ENCODE peak calls at places on chromosomes 5 and 9, in seven cellular contexts. C, D, U, S, E, P and N are unnamed samples.

GRCh38 chr5:135398160-135398854 is 724 bp downstream of the MACROH2A1 start:
- DNase-seq in C (peak; percentile 58), D (peak; percentile 90), U (no peak), S (peak; percentile 49), E (no peak), P (no peak), N (peak; percentile 44)

GRCh38 chr5:61178702-61179101 is 16.4 kb upstream of the SMIM15 start:
- DNase-seq in C (no peak), D (no peak), U (no peak), S (no peak), E (no peak), P (no peak), N (no peak)

GRCh38 chr9:90921104-90921503 is 119.5 kb downstream of the SYK start:
- DNase-seq in C (no peak), D (no peak), U (no peak), S (no peak), E (no peak), P (no peak), N (no peak)

GRCh38 chr5:6543830-6544560 is 88.8 kb downstream of the NSUN2 start:
- DNase-seq in C (no peak), D (no peak), U (no peak), S (no peak), E (no peak), P (no peak), N (no peak)

GRCh38 chr9:113151696-113152630 is 1.2 kb downstream of the SLC31A2 start:
- DNase-seq in C (no peak), D (no peak), U (no peak), S (no peak), E (no peak), P (no peak), N (no peak)

GRCh38 chr5:140339636-140340035 is 6.8 kb downstream of the HBEGF start:
- DNase-seq in C (no peak), D (no peak), U (no peak), S (no peak), E (no peak), P (no peak), N (no peak)

GRCh38 chr9:127556871-127557270 is 55.2 kb upstream of the STXBP1 start:
- DNase-seq in C (no peak), D (no peak), U (no peak), S (no peak), E (no peak), P (no peak), N (no peak)

GRCh38 chr5:67238191-67238590 is 41.6 kb upstream of the CD180 start:
- DNase-seq in C (no peak), D (no peak), U (peak; percentile 13), S (peak; percentile 69), E (no peak), P (no peak), N (no peak)

GRCh38 chr5:170312666-170313065 is 15.1 kb upstream of the LCP2 start:
- DNase-seq in C (no peak), D (no peak), U (peak; percentile 3), S (peak; percentile 83), E (no peak), P (peak; percentile 62), N (no peak)

GRCh38 chr9:19192213-19193028 is 38.1 kb upstream of the DENND4C start:
- DNase-seq in C (no peak), D (no peak), U (no peak), S (no peak), E (no peak), P (no peak), N (no peak)

GRCh38 chr5:170144286-170145023 is 38.8 kb downstream of the FOXI1 start:
- DNase-seq in C (no peak), D (no peak), U (no peak), S (no peak), E (no peak), P (no peak), N (no peak)

GRCh38 chr5:134116789-134117761 is 2.6 kb downstream of the TCF7 start:
- DNase-seq in C (no peak), D (no peak), U (no peak), S (no peak), E (no peak), P (no peak), N (no peak)

GRCh38 chr5:944992-945685 is 52.5 kb downstream of the TRIP13 start:
- DNase-seq in C (no peak), D (no peak), U (no peak), S (peak; percentile 23), E (no peak), P (no peak), N (no peak)

GRCh38 chr9:123482295-123482970 is 126.4 kb downstream of the CRB2 start:
- DNase-seq in C (peak; percentile 71), D (peak; percentile 86), U (no peak), S (no peak), E (peak; percentile 68), P (no peak), N (no peak)

GRCh38 chr5:146126068-146126467 is 20.7 kb upstream of the PLAC8L1 start:
- DNase-seq in C (no peak), D (no peak), U (no peak), S (no peak), E (no peak), P (no peak), N (no peak)

GRCh38 chr9:90915693-90916092 is 114.1 kb downstream of the SYK start:
- DNase-seq in C (peak; percentile 63), D (peak; percentile 63), U (peak; percentile 37), S (peak; percentile 36), E (no peak), P (peak; percentile 69), N (no peak)

GRCh38 chr5:14821721-14822120 is 49.9 kb downstream of the ANKH start:
- DNase-seq in C (no peak), D (no peak), U (no peak), S (no peak), E (no peak), P (no peak), N (no peak)
- H3K18ac ChIP-seq in C (no peak overlapping the region), D (no peak overlapping the region), U (no peak overlapping the region), S (no peak overlapping the region), E (no peak overlapping the region), P (no peak overlapping the region), N (no peak overlapping the region)

DNA sequence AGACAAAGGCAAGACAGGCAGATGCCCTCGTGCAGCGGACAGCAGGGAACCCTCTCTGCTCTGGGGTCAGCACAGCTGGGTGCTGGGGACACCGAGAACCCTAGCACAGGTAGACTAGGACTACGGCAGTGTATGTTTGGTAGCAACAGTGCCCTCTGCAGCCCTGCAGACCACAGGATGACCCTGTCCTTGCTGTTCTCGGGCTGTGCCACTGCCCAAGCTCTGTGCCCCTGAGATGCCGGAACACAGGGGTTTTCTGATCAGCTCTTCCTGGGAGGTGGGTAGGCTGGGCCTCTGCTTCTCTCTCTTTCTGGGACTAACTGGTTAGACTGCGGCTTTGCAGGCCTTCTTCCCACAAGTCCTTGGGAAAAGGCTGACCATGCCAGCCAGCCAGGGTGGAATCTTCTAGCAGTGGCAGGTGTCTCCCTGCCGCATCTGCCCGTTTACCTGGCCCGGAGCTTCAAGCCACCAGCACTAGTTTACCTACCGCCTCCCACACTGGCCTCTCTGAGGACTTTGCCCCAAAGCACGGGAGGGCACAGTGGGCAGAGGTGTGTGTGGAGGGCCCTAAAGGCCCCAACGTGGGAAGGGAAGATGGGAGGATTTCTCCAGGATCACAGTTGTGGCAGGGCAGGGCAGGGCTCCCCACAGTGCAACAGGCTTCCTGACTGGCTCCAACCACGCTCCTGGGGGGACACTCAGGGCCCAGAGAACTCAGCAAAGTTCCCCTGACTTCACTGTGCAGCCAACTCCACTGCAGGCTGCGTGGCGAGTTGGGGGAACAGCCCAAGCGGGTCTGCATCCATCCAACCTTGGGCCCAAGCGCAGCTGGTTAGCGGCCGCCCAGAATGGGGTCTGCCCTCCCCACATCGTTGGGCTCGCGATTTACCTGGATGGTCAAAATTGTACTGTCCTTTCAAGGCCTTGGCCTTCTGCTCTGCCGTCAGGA is 1.2 kb downstream of the UCK1 start:
- DNase-seq in C (no peak), D (no peak), U (no peak), S (no peak), E (no peak), P (no peak), N (no peak)
- H2BK120ac ChIP-seq in C (no peak overlapping the region), D (no peak overlapping the region), U (no peak overlapping the region), S (peak overlapping the region; percentile 86), E (no peak overlapping the region), P (no peak overlapping the region), N (no peak overlapping the region)

DNA sequence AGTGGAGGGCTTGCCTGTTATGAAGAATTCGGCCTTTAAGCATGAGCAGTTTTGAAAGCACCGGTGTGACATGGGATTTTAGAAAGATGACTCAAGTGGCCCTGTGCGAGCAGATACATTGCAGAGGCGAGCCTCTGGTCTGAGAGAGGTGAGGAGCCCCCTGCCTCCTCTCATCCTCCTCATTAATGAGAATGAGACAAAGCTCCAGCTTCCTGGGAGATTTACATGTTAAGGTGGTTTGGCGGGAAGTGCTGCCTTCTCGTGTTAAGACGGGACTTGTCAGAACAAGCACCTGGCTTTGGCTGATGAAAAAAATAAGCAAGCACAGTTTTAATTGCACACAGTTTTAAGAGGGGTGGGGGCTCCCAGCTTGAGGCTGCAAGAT is 68.1 kb downstream of the ACTL7B start:
- DNase-seq in C (no peak), D (no peak), U (no peak), S (no peak), E (no peak), P (no peak), N (no peak)
- H3K18ac ChIP-seq in C (no peak overlapping the region), D (no peak overlapping the region), U (no peak overlapping the region), S (no peak overlapping the region), E (no peak overlapping the region), P (no peak overlapping the region), N (peak overlapping the region; percentile 45)

GRCh38 chr5:57509501-57510260 is 27.1 kb upstream of the ACTBL2 start:
- DNase-seq in C (no peak), D (no peak), U (no peak), S (no peak), E (no peak), P (no peak), N (no peak)
- H2BK120ac ChIP-seq in C (no peak overlapping the region), D (no peak overlapping the region), U (no peak overlapping the region), S (no peak overlapping the region), E (no peak overlapping the region), P (no peak overlapping the region), N (no peak overlapping the region)

GRCh38 chr5:56208681-56209080 is 24.4 kb downstream of the ANKRD55 start:
- DNase-seq in C (no peak), D (no peak), U (no peak), S (no peak), E (no peak), P (peak; percentile 14), N (no peak)
- H3K18ac ChIP-seq in C (no peak overlapping the region), D (no peak overlapping the region), U (peak overlapping the region; percentile 42), S (no peak overlapping the region), E (no peak overlapping the region), P (no peak overlapping the region), N (no peak overlapping the region)

GRCh38 chr5:9919306-9920030 is 289.3 kb upstream of the TAS2R1 start:
- DNase-seq in C (no peak), D (no peak), U (no peak), S (no peak), E (no peak), P (no peak), N (no peak)

GRCh38 chr5:9924614-9925013 is 294.5 kb upstream of the TAS2R1 start:
- DNase-seq in C (no peak), D (peak; percentile 74), U (peak; percentile 99), S (peak; percentile 94), E (no peak), P (no peak), N (no peak)

GRCh38 chr5:9922719-9923118 is 292.6 kb upstream of the TAS2R1 start:
- DNase-seq in C (no peak), D (no peak), U (no peak), S (no peak), E (no peak), P (no peak), N (no peak)

GRCh38 chr5:9920696-9921095 is 290.5 kb upstream of the TAS2R1 start:
- DNase-seq in C (no peak), D (no peak), U (no peak), S (no peak), E (no peak), P (no peak), N (no peak)
- H2BK120ac ChIP-seq in C (no peak overlapping the region), D (no peak overlapping the region), U (no peak overlapping the region), S (no peak overlapping the region), E (no peak overlapping the region), P (no peak overlapping the region), N (no peak overlapping the region)